ENCODE peak calls at places on chromosome 19, in four cellular contexts. C, X, O and F are unnamed samples.

GRCh38 chr19:10000171-10000826 is 10.0 kb downstream of the COL5A3 start:
- DNase-seq in C (peak; percentile 70), X (peak; percentile 76), O (peak; percentile 74), F (peak; percentile 57)

GRCh38 chr19:46717716-46718143 is 816 bp upstream of the PRKD2 start:
- DNase-seq in O (no peak), C (no peak), X (no peak), F (no peak)

GRCh38 chr19:42370068-42370520 is 20.0 kb downstream of the CNFN start:
- DNase-seq in X (no peak), C (no peak), O (no peak), F (no peak)

GRCh38 chr19:10768936-10769335 is 51.1 kb downstream of the DNM2 start:
- DNase-seq in O (no peak), X (no peak), C (no peak), F (no peak)

GRCh38 chr19:8352134-8352827 is 9.2 kb upstream of the KANK3 start:
- DNase-seq in X (no peak), C (peak; percentile 34), O (no peak), F (no peak)

GRCh38 chr19:35022460-35022859 is 7.8 kb upstream of the SCN1B start:
- DNase-seq in X (no peak), O (no peak), C (no peak), F (no peak)

GRCh38 chr19:57829316-57829715 is 783 bp upstream of the ZNF587B start:
- DNase-seq in O (no peak), C (peak; percentile 40), X (no peak), F (peak; percentile 59)

GRCh38 chr19:52464798-52465470 is 11.6 kb downstream of the ZNF578 start:
- DNase-seq in X (peak; percentile 64), O (peak; percentile 8), C (no peak), F (peak; percentile 24)

GRCh38 chr19:35529241-35530218 is 1.4 kb upstream of the SBSN start:
- DNase-seq in C (no peak), O (no peak), X (no peak), F (no peak)

GRCh38 chr19:14412436-14413071 is 6.6 kb downstream of the DDX39A start:
- DNase-seq in X (no peak), O (no peak), C (no peak), F (no peak)

GRCh38 chr19:49442354-49442753 is 1.0 kb upstream of the SLC17A7 start:
- DNase-seq in C (no peak), O (peak; percentile 67), X (no peak), F (no peak)

GRCh38 chr19:32101206-32101605 is 244.2 kb upstream of the ZNF507 start:
- DNase-seq in X (no peak), C (no peak), O (no peak), F (no peak)

GRCh38 chr19:16726916-16727315 is 7.3 kb downstream of the NWD1 start:
- DNase-seq in C (no peak), O (no peak), X (no peak), F (no peak)
- TF ChIP-seq MAZ in C (no peak), O (no peak), X (no peak), F (no peak)

DNA sequence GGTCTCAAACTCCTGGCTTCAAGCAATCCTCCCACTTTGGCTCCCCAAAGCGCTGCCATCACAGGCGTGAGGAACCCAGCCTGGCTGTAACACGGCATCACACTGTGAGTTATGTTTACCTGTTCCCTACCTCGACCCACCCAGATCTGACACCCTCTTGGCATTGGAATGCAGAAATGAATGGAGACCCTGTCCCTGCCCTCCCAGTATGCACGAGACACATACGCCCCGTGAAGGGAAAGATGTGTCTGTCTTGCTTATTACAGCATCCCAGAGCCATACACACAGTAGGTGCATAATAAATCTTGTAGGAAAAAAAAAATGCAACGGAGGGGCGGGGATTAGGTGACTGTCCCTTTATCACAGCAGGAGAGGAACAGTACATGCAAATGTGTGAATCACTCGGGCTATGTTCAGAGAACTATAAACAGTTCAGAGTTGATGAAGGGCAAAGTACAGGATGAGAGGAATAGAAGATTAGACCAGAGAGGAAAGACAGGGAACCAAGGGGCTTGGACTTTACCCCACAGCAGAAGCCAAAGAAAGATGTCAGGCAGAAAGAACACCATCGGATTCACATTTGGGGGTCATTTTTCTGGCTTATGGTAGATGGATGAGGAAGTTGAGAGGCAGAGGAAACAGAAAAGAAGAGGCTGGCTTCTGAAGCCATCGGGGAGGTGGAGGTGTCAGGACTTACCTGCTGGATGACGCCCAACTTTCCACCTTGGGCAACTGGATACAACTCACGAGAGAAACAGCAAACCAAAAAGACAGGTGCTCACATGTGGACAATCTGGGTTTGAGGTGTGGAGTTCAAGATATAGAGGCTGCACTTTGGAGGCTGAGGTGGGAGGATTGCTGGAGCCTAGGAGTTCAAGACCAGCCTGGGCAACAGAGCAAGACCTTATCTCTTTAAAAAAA is 94.3 kb downstream of the INSR start:
- DNase-seq in O (peak; percentile 25), C (peak; percentile 17), X (no peak), F (peak; percentile 91)
- TF ChIP-seq MAZ in O (no peak), C (no peak), X (no peak), F (no peak)

GRCh38 chr19:5313307-5313706 is 27.3 kb downstream of the PTPRS start:
- DNase-seq in O (no peak), C (no peak), X (no peak), F (peak; percentile 15)
- TF ChIP-seq MAZ in O (no peak), C (no peak), X (no peak), F (no peak)

GRCh38 chr19:39738809-39739208 is 980 bp upstream of the CLC start:
- DNase-seq in O (no peak), C (no peak), X (no peak), F (no peak)
- TF ChIP-seq MAZ in O (no peak), C (no peak), X (no peak), F (no peak)

GRCh38 chr19:7191946-7192691 is 102.1 kb downstream of the INSR start:
- DNase-seq in C (no peak), O (no peak), X (no peak), F (no peak)
- TF ChIP-seq MAZ in C (no peak), O (no peak), X (no peak), F (no peak)

GRCh38 chr19:33376931-33377557 is 3.5 kb downstream of the CEBPG start:
- DNase-seq in C (no peak), X (no peak), O (no peak), F (no peak)
- TF ChIP-seq MAZ in C (no peak), X (no peak), O (no peak), F (no peak)

DNA sequence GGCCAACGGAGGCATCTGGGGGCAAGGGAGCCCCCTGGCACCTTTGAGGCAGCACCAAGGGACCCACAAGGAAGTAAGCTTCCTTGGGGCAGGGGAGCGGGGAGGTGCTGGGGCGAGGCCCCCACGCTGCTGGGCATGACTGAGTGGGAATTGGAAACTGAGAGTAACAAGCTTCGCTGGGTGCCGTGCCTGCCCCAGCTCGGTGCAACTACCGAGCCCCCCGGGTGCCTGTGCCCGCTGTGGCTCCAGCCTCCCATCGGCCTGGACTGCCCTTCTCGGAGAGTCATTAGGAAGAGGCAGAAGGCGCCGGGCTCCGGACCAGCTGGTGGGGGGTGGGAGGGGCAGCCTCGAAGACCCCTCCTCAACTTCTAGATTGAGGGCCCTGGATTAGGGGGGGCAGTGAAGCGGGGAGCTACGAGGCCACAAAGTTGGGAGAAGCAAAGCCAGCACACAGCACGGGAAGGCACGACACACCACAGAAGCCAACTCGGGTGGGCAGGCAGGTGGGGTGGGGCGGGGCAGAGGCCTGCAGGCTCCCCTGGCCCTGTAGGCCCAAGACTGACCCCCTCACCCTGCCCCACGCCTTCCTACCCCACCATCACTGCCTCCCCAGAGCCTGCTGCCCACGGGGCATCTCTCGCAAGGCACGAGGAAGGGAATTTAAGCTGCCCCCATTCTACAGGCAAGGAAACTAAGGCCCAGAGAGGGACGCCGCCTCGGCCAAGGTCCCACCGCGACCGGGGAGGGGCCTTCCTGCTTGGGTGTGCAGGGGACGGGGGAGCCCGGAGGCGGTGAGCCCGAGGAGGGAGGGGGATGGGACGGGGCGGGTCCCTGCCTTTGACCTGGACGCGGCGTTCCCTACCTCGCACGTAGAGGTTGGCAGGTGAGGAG is 83.2 kb downstream of the PTPRS start:
- DNase-seq in O (no peak), C (no peak), X (no peak), F (no peak)
- TF ChIP-seq MAZ in O (no peak), C (no peak), X (no peak), F (no peak)

GRCh38 chr19:40424637-40425449 is 949 bp downstream of the SERTAD1 start:
- DNase-seq in C (peak; percentile 13), X (peak; percentile 56), O (no peak), F (no peak)
- TF ChIP-seq MAZ in C (no peak), X (no peak), O (peak; percentile 31), F (peak; percentile 28)

GRCh38 chr19:2140193-2140545 is 11.2 kb downstream of the AP3D1 start:
- DNase-seq in O (no peak), X (no peak), C (no peak), F (no peak)
- TF ChIP-seq MAZ in O (no peak), X (no peak), C (no peak), F (no peak)

DNA sequence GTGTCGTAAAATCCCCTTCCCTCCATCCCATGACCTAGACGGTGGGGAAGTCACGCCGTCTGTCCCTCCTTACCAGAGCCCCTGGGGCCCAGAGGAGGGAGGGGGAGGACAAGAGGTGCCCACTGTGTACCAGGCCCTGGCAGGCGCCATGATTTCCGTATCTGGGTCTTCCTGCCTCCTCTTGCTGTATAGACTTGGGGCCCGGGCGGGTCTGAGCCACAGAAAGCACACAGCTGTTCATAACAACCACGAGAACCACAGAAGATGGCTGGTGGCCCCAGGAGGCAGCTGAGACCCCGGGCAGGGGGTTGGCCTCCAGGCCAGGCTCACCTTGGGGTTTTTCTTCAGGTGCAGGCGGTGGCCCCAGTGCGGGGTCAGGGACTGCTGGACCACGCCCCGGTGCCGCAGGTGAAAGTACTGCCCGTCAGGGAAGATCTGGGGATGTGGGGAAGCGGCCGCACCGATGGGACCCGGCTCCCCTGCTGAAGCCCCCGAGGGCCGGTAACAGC is 633 bp downstream of the PCSK4 start:
- DNase-seq in X (no peak), O (no peak), C (no peak), F (no peak)
- TF ChIP-seq MAZ in X (no peak), O (no peak), C (no peak), F (no peak)